ENCODE peak calls at places on chromosomes 1 and 21, in nine cellular contexts. R is stimulated activated CD4-positive, alpha-beta T cell treated with anti-CD3 and anti-CD28 coated beads, Interleukin-2, amount 100 ng/mL, for 48 hours; M is posterior cingulate gyrus; O is NAMALWA; Y is progenitor cell of endocrine pancreas; T is GM12864; N is CD4-positive, alpha-beta T cell; Q is hippocampal formation; D is GM18507. E is an unnamed sample.

GRCh38 chr1:27299385-27300252 is 22.3 kb upstream of the TMEM222 start:
- DNase-seq in N (no peak), Y (no peak), M (peak; percentile 60), T (no peak), O (no peak), D (no peak), R (no peak), Q (peak; percentile 27), E (peak; percentile 78)

GRCh38 chr1:168947039-168947438 is 159.5 kb upstream of the ATP1B1 start:
- DNase-seq in R (no peak), M (no peak), T (no peak), D (no peak), O (no peak), N (no peak), Y (no peak), Q (no peak), E (no peak)

GRCh38 chr1:18901952-18902522 is 318 bp downstream of the ALDH4A1 start:
- DNase-seq in O (peak; percentile 19), R (no peak), N (peak; percentile 37), Q (no peak), D (no peak), M (no peak), Y (peak; percentile 16), T (no peak), E (no peak)

GRCh38 chr1:113565621-113566020 is 175.3 kb downstream of the MAGI3 start:
- DNase-seq in R (no peak), T (no peak), D (no peak), M (no peak), N (no peak), O (no peak), Y (no peak), Q (no peak), E (no peak)

GRCh38 chr1:26302733-26303405 is 3.6 kb downstream of the UBXN11 start:
- DNase-seq in R (no peak), Y (no peak), D (no peak), O (no peak), N (no peak), Q (no peak), T (no peak), M (no peak), E (no peak)

GRCh38 chr1:198176179-198176578 is 19.4 kb downstream of the NEK7 start:
- DNase-seq in O (no peak), Y (no peak), R (no peak), T (no peak), Q (no peak), M (no peak), N (no peak), D (no peak), E (no peak)

GRCh38 chr1:191498318-191498717 is 659.9 kb upstream of the RGS18 start:
- DNase-seq in D (no peak), T (no peak), M (no peak), O (no peak), R (no peak), N (no peak), Y (no peak), Q (no peak), E (no peak)

GRCh38 chr21:41344146-41344545 is 17.7 kb upstream of the MX2 start:
- DNase-seq in Q (no peak), T (no peak), Y (no peak), M (no peak), D (no peak), O (no peak), N (no peak), R (no peak), E (no peak)

GRCh38 chr21:36288651-36289243 is 31.2 kb upstream of the MORC3 start:
- DNase-seq in M (no peak), T (no peak), R (no peak), D (no peak), Q (no peak), O (no peak), Y (no peak), N (no peak), E (no peak)

E was measured in dorsolateral prefrontal cortex.